ENCODE peak calls at places on chromosomes 13 and 19, in five cellular contexts. C is NCI-H774, X is fibroblast of pulmonary artery, A is skeletal muscle cell, S is HS-5. T is an unnamed sample.

GRCh38 chr19:36245210-36246005 is 30.5 kb downstream of the ZNF146 start:
- DNase-seq in S (no peak), X (no peak), C (no peak), A (no peak), T (no peak)

GRCh38 chr19:6639439-6639838 is 30.5 kb downstream of the TNFSF14 start:
- DNase-seq in X (no peak), S (peak), C (no peak), A (no peak), T (peak)

GRCh38 chr19:50897191-50897607 is 14.0 kb downstream of the KLK4 start:
- DNase-seq in X (no peak), C (no peak), A (no peak), S (no peak), T (no peak)

GRCh38 chr19:16714702-16715294 is 4.8 kb upstream of the NWD1 start:
- DNase-seq in C (peak), A (no peak), S (no peak), X (peak), T (peak)

GRCh38 chr19:35449347-35450043 is 1.4 kb downstream of the FFAR2 start:
- DNase-seq in S (no peak), A (no peak), X (no peak), C (no peak), T (no peak)

GRCh38 chr19:5340637-5341447 is at the start of gene PTPRS:
- DNase-seq in X (peak), C (no peak), S (peak), A (peak), T (peak)

GRCh38 chr13:99977912-99978780 is 3.4 kb upstream of the ZIC2 start:
- DNase-seq in X (no peak), S (no peak), A (no peak), C (no peak), T (no peak)

GRCh38 chr13:46913757-46914156 is 16.9 kb upstream of the HTR2A start:
- DNase-seq in S (no peak), C (no peak), A (no peak), X (no peak), T (no peak)

GRCh38 chr19:16461630-16462051 is 10.1 kb downstream of the EPS15L1 start:
- DNase-seq in A (no peak), S (no peak), C (no peak), X (no peak), T (no peak)

GRCh38 chr19:8698433-8699063 is at the start of gene ACTL9:
- DNase-seq in S (no peak), A (no peak), C (no peak), X (no peak), T (no peak)

GRCh38 chr19:36497001-36497400 is 7.6 kb upstream of the ZNF566 start:
- DNase-seq in X (no peak), S (no peak), A (no peak), C (no peak), T (no peak)

GRCh38 chr19:40576181-40576584 is 490 bp upstream of the SHKBP1 start:
- DNase-seq in A (no peak), X (no peak), S (no peak), C (no peak), T (no peak)

GRCh38 chr13:26628706-26629105 is 71.2 kb downstream of the WASF3 start:
- DNase-seq in A (no peak), C (no peak), X (peak), S (no peak), T (peak)

GRCh38 chr13:49409008-49409407 is 34.9 kb downstream of the CAB39L start:
- DNase-seq in S (no peak), C (no peak), A (no peak), X (no peak), T (no peak)

GRCh38 chr13:41974262-41974900 is 13.5 kb upstream of the VWA8 start:
- DNase-seq in C (no peak), X (no peak), S (no peak), A (no peak), T (no peak)

GRCh38 chr13:42836930-42837329 is 55.5 kb downstream of the FAM216B start:
- DNase-seq in A (peak), C (no peak), S (no peak), X (peak), T (peak)

GRCh38 chr19:23118400-23118799 is 1.6 kb downstream of the ZNF730 start:
- DNase-seq in A (no peak), C (no peak), X (no peak), S (no peak), T (no peak)

GRCh38 chr13:57633950-57634828 is 2.6 kb downstream of the PCDH17 start:
- DNase-seq in S (no peak), A (no peak), X (no peak), C (no peak), T (no peak)

GRCh38 chr13:21395953-21396352 is 63.1 kb downstream of the ZDHHC20 start:
- DNase-seq in X (no peak), S (no peak), A (no peak), C (no peak), T (no peak)

GRCh38 chr19:35843676-35844481 is 8.4 kb downstream of the NPHS1 start:
- DNase-seq in S (no peak), C (peak), A (no peak), X (no peak), T (no peak)

GRCh38 chr13:100544866-100545683 is 43.5 kb downstream of the GGACT start:
- DNase-seq in C (no peak), S (no peak), A (no peak), X (no peak), T (peak)

GRCh38 chr19:45396389-45397260 is 8.2 kb downstream of the PPP1R13L start:
- DNase-seq in A (no peak), X (no peak), S (no peak), C (no peak), T (no peak)

GRCh38 chr13:24038405-24038804 is 122.1 kb upstream of the SPATA13 start:
- DNase-seq in X (peak), C (no peak), S (no peak), A (no peak), T (peak)

GRCh38 chr13:107866666-107867623 is 348.4 kb downstream of the LIG4 start:
- DNase-seq in X (peak), A (no peak), C (peak), S (no peak), T (no peak)

GRCh38 chr13:20616059-20616797 is 49.3 kb downstream of the IFT88 start:
- DNase-seq in S (peak), X (peak), A (peak), C (no peak), T (peak)

GRCh38 chr13:26996965-26997752 is 174.5 kb downstream of the USP12 start:
- DNase-seq in A (no peak), C (no peak), S (no peak), X (no peak), T (no peak)

GRCh38 chr19:34540811-34541557 is 59.4 kb downstream of the WTIP start:
- DNase-seq in X (no peak), C (no peak), A (no peak), S (no peak), T (no peak)

GRCh38 chr19:46471116-46471733 is at the start of gene PNMA8A:
- DNase-seq in S (no peak), A (no peak), X (peak), C (no peak), T (peak)

GRCh38 chr13:28837111-28837510 is 17.0 kb downstream of the MTUS2 start:
- DNase-seq in S (no peak), C (no peak), A (no peak), X (no peak), T (no peak)

GRCh38 chr13:25819856-25820530 is 231.8 kb downstream of the SHISA2 start:
- DNase-seq in X (no peak), S (no peak), A (no peak), C (peak), T (no peak)

GRCh38 chr19:9721861-9722260 is 46.7 kb downstream of the ZNF846 start:
- DNase-seq in C (no peak), X (no peak), S (no peak), A (no peak), T (no peak)

T was measured in brain microvascular endothelial cell.